ENCODE peak calls at places on chromosomes 11 and 22, in nine cellular contexts. I, M, C, S, F, X, Z, T and B are unnamed samples.

GRCh38 chr11:126781942-126782341 is 218.6 kb downstream of the KIRREL3 start:
- DNase-seq in Z (no peak), X (no peak), M (no peak), C (no peak), F (no peak), T (no peak), S (no peak), I (no peak), B (no peak)

GRCh38 chr11:78886616-78887015 is 312.0 kb upstream of the NARS2 start:
- DNase-seq in C (no peak), F (peak; percentile 64), Z (no peak), T (peak; percentile 67), I (no peak), X (no peak), S (no peak), M (peak; percentile 50), B (no peak)

GRCh38 chr22:21861856-21862255 is 5.6 kb downstream of the MAPK1 start:
- DNase-seq in X (no peak), F (no peak), C (no peak), Z (no peak), S (no peak), T (no peak), I (no peak), M (no peak), B (no peak)

GRCh38 chr11:129440028-129440630 is 64.5 kb downstream of the BARX2 start:
- DNase-seq in X (no peak), C (no peak), F (no peak), I (no peak), M (peak; percentile 49), T (no peak), Z (no peak), S (no peak), B (no peak)

GRCh38 chr11:45142241-45142885 is 4.1 kb upstream of the PRDM11 start:
- DNase-seq in M (no peak), I (no peak), T (peak; percentile 25), Z (no peak), F (peak; percentile 34), S (peak; percentile 49), X (no peak), C (no peak), B (no peak)

GRCh38 chr11:13009921-13010736 is 1.0 kb downstream of the RASSF10 start:
- DNase-seq in I (peak; percentile 64), F (peak; percentile 21), Z (no peak), X (no peak), T (no peak), M (peak; percentile 50), S (no peak), C (no peak), B (no peak)

GRCh38 chr11:118002010-118002540 is 15.9 kb downstream of the IL10RA start:
- DNase-seq in X (no peak), I (no peak), T (no peak), M (no peak), C (no peak), F (no peak), S (no peak), Z (no peak), B (no peak)

GRCh38 chr11:44846852-44847251 is 103.8 kb downstream of the TP53I11 start:
- DNase-seq in F (no peak), I (no peak), S (no peak), Z (no peak), T (no peak), X (no peak), M (no peak), C (no peak), B (no peak)

GRCh38 chr11:12973529-12974181 is 35.5 kb upstream of the RASSF10 start:
- DNase-seq in M (peak; percentile 27), S (no peak), T (peak; percentile 17), F (peak; percentile 33), Z (no peak), I (no peak), C (no peak), X (no peak), B (no peak)

GRCh38 chr11:26227311-26227710 is 104.6 kb upstream of the ANO3 start:
- DNase-seq in X (peak; percentile 76), F (peak; percentile 93), T (peak; percentile 94), C (no peak), Z (no peak), I (no peak), M (peak; percentile 79), S (no peak), B (no peak)

GRCh38 chr11:93783767-93784151 is 323 bp upstream of the MED17 start:
- DNase-seq in I (no peak), S (no peak), T (no peak), C (no peak), Z (no peak), F (no peak), X (no peak), M (no peak), B (no peak)

GRCh38 chr11:61082931-61083531 is 19.3 kb upstream of the CD5 start:
- DNase-seq in F (no peak), S (no peak), X (no peak), I (no peak), T (no peak), M (no peak), Z (no peak), C (no peak), B (no peak)

GRCh38 chr11:89583580-89583979 is 92.4 kb upstream of the NOX4 start:
- DNase-seq in S (no peak), I (no peak), F (no peak), X (no peak), Z (no peak), T (no peak), M (no peak), C (no peak), B (no peak)

GRCh38 chr11:75577198-75577597 is 15.1 kb downstream of the SERPINH1 start:
- DNase-seq in S (no peak), F (peak; percentile 45), X (no peak), C (peak; percentile 63), M (no peak), Z (no peak), I (no peak), T (no peak), B (peak; percentile 55)

GRCh38 chr11:22670803-22671202 is 4.4 kb downstream of the GAS2 start:
- DNase-seq in F (peak; percentile 13), C (no peak), M (no peak), T (peak; percentile 49), I (no peak), S (no peak), Z (no peak), X (no peak), B (no peak)

GRCh38 chr11:22666320-22666699 is at the start of gene GAS2:
- DNase-seq in M (no peak), I (no peak), C (peak; percentile 17), S (no peak), F (no peak), Z (no peak), T (no peak), X (no peak), B (no peak)

GRCh38 chr11:22669368-22669767 is 3.0 kb downstream of the GAS2 start:
- DNase-seq in Z (no peak), I (no peak), C (no peak), X (no peak), M (no peak), F (no peak), S (no peak), T (no peak), B (no peak)

GRCh38 chr11:22668005-22668796 is 1.8 kb downstream of the GAS2 start:
- DNase-seq in F (no peak), C (no peak), X (no peak), I (no peak), T (no peak), Z (no peak), M (no peak), S (no peak), B (no peak)

GRCh38 chr11:22666700-22667439 is 459 bp downstream of the GAS2 start:
- DNase-seq in F (peak; percentile 21), M (peak; percentile 43), S (no peak), C (peak; percentile 33), T (peak; percentile 24), Z (peak; percentile 40), I (no peak), X (no peak), B (no peak)
- TF ChIP-seq CTCF in F (no peak), M (peak; percentile 9), S (no peak), C (peak; percentile 14), T (no peak), Z (no peak), I (no peak), X (no peak), B (no peak)

DNA sequence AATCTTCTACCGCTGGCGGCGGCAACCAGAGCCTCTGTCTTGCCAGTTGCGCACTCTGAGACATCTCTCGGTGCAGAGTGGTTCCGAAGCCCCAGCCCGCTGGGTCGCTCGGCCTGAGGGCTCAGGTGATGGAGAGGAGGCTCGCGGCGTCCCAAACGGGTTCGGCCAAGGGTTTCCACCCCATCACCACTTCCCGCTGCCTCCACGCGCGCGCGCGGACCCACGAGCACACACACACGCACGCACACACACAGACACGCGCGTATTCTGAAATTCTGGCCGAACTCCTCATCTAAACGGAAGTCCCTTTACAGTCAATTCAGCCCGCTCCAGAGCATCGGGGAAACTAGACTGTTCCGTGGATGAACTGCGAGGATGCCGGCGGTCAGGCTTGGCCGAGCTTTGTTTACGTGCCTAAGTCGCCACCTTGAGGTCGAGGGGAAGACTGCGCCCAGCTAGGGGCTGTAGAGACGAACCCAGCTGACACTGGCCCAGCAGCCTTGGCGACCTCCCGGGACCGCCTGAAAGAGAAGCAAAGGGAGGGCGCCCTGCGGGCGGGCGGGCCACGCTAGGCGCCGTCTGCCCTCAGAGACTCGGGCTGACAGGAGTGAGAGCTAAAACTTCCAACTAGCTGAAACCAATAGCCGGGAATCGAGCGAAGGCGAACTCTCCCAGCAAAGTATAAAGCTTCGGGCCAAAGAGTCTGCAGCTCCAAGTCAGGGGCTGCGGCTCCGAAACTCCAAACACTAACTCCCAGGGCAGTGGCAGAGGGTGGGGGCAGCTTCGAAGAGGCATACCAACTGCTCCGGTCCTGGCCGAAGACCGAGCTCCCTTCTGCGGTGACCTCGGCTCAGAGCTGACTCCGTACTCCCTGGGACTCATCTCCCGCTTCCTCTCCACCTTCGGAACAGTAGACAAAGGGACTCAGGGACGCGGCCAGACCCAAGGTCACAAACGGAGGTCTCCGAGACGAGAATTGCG is 124.8 kb upstream of the C11orf58 start:
- DNase-seq in S (peak; percentile 89), M (peak; percentile 76), T (peak; percentile 85), F (peak; percentile 84), I (peak; percentile 88), Z (no peak), C (peak; percentile 92), X (no peak), B (peak; percentile 68)
- TF ChIP-seq CTCF in S (peak; percentile 58), M (peak; percentile 90), T (peak; percentile 85), F (peak; percentile 89), I (peak; percentile 87), Z (peak; percentile 81), C (peak; percentile 84), X (peak; percentile 90), B (peak; percentile 99)

GRCh38 chr22:44067033-44067432 is 42.9 kb downstream of the PARVB start:
- DNase-seq in F (peak; percentile 15), Z (no peak), S (no peak), M (no peak), I (no peak), T (no peak), X (no peak), C (no peak), B (no peak)
- TF ChIP-seq CTCF in F (peak; percentile 23), Z (no peak), S (no peak), M (no peak), I (no peak), T (no peak), X (no peak), C (no peak), B (no peak)

DNA sequence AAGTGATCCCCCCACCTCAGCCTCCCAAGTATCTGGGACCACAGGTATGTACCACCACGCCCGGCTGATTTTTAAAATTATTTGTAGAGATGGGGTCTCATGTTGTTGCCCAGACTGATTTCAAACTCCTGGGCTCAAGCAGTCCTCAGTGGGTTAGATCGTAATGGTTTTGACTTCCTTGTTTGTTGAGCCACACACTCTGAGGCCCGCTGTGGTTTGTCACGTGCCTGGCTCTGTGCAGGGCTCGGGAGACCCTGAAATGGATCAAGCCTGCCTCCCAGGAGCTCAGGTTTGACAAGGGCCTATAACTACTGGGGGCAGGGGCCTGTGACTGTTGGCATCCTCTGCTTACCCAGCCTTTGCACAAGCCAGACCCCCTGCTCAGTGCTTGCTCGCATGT is 68.1 kb downstream of the MPPED1 start:
- DNase-seq in X (no peak), T (no peak), F (no peak), M (no peak), Z (no peak), I (no peak), S (no peak), C (no peak), B (no peak)
- TF ChIP-seq CTCF in X (no peak), T (no peak), F (no peak), M (no peak), Z (no peak), I (no peak), S (no peak), C (no peak), B (no peak)